ENCODE peak calls at places on chromosomes 5 and 9, in seven cellular contexts. W is A549, H is astrocyte, M is HFF-Myc, Z is adrenal gland, Q is kidney epithelial cell, T is activated B cell treated with CpG ODN at 0.5 μM for 24 hours. Y is an unnamed sample.
A peak's percentile ranks its signal among the peaks of the same experiment; 100 is the strongest.

GRCh38 chr5:55848783-55849182 is 2.4 kb upstream of the IL31RA start:
- DNase-seq in W (no peak), H (no peak), M (no peak), Z (no peak), Q (no peak), T (no peak), Y (no peak)

GRCh38 chr9:106880863-106881262 is 17.9 kb downstream of the ZNF462 start:
- DNase-seq in W (no peak), H (peak; percentile 26), M (no peak), Z (peak; percentile 89), Q (no peak), T (no peak), Y (no peak)

GRCh38 chr5:175657593-175658271 is at the start of gene HRH2:
- DNase-seq in W (peak; percentile 67), H (peak; percentile 8), M (no peak), Z (no peak), Q (no peak), T (no peak), Y (peak; percentile 25)

GRCh38 chr9:3848445-3849114 is 322.8 kb upstream of the RFX3 start:
- DNase-seq in W (peak; percentile 33), H (no peak), M (no peak), Z (no peak), Q (no peak), T (no peak), Y (peak; percentile 11)

GRCh38 chr5:11608530-11608929 is 295.7 kb downstream of the CTNND2 start:
- DNase-seq in W (no peak), H (no peak), M (no peak), Z (no peak), Q (no peak), T (no peak), Y (no peak)

GRCh38 chr9:82273121-82273520 is 284.5 kb downstream of the SPATA31D1 start:
- DNase-seq in W (no peak), H (peak; percentile 62), M (peak; percentile 19), Z (no peak), Q (no peak), T (no peak), Y (no peak)

GRCh38 chr5:138961221-138961620 is 86.1 kb upstream of the LRRTM2 start:
- DNase-seq in W (no peak), H (no peak), M (no peak), Z (no peak), Q (no peak), T (no peak), Y (no peak)

GRCh38 chr5:133387621-133388020 is 224.7 kb downstream of the FSTL4 start:
- DNase-seq in W (no peak), H (no peak), M (no peak), Z (no peak), Q (no peak), T (no peak), Y (no peak)

GRCh38 chr5:14211818-14212799 is 69.0 kb downstream of the TRIO start:
- DNase-seq in W (no peak), H (no peak), M (no peak), Z (no peak), Q (no peak), T (peak; percentile 60), Y (no peak)

GRCh38 chr5:152689275-152689711 is 284.2 kb upstream of the NMUR2 start:
- DNase-seq in W (no peak), H (peak; percentile 6), M (no peak), Z (no peak), Q (peak; percentile 38), T (no peak), Y (no peak)

GRCh38 chr9:137163101-137163661 is 6.7 kb downstream of the LRRC26 start:
- DNase-seq in W (peak; percentile 78), H (no peak), M (no peak), Z (no peak), Q (no peak), T (no peak), Y (no peak)

GRCh38 chr9:34588671-34589370 is 703 bp downstream of the CNTFR start:
- DNase-seq in W (no peak), H (no peak), M (no peak), Z (no peak), Q (no peak), T (no peak), Y (no peak)

GRCh38 chr9:87950765-87951488 is 23.4 kb downstream of the CDK20 start:
- DNase-seq in W (peak; percentile 41), H (no peak), M (no peak), Z (no peak), Q (no peak), T (no peak), Y (no peak)
- TF ChIP-seq CTCF in W (peak; percentile 43), H (peak; percentile 45), M (peak; percentile 35), Z (peak; percentile 54), Q (peak; percentile 43), T (no peak), Y (peak; percentile 71)

DNA sequence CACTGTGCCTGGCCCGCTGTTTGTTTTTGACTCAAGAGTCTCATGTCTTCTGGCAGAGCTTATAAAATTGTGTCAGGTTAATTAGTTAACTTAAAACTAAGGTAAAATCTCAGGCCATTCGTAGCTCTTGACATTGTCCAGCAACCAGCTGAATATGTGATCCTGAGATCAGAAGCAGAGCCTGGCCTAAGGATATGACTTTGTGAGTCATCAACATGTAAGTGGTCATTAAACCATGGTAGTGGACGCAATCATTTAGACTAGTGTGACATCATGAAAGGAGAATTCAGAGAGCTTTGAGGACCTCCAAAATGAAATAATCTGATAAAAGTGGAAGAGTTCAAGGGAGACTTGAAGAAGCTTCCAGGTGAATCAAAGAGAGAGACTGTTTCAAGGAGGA is 23.3 kb downstream of the SPZ1 start:
- DNase-seq in W (no peak), H (no peak), M (no peak), Z (no peak), Q (no peak), T (no peak), Y (no peak)
- TF ChIP-seq CTCF in W (no peak), H (no peak), M (no peak), Z (no peak), Q (no peak), T (no peak), Y (no peak)

DNA sequence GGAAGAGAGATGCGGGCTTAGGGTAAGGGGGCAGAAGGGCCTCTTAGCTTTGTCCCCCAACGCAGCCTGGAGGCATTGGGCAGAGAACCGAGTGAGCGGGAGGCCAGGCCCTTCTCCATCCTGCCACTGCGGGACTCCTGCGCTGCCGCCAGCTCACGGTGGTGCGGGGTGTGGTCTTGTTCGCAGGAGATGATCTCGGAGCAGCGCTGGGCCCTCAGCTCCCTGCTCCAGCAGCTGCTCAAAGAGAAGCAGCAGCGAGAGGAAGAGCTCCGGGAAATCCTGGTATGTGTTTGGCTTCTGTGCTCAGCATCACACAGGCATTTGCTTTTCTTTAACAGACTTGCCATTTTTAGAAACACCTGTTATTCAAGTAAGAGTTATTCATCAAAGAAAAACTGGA is 41.3 kb downstream of the LRSAM1 start:
- DNase-seq in W (no peak), H (no peak), M (no peak), Z (no peak), Q (no peak), T (no peak), Y (no peak)
- TF ChIP-seq CTCF in W (no peak), H (no peak), M (no peak), Z (no peak), Q (no peak), T (no peak), Y (no peak)

GRCh38 chr5:35647128-35647527 is 29.5 kb downstream of the SPEF2 start:
- DNase-seq in W (no peak), H (no peak), M (no peak), Z (no peak), Q (no peak), T (no peak), Y (no peak)

GRCh38 chr5:35656721-35657120 is 39.1 kb downstream of the SPEF2 start:
- DNase-seq in W (no peak), H (peak; percentile 51), M (no peak), Z (no peak), Q (no peak), T (no peak), Y (no peak)

GRCh38 chr5:35647712-35648111 is 30.0 kb downstream of the SPEF2 start:
- DNase-seq in W (no peak), H (no peak), M (no peak), Z (no peak), Q (no peak), T (no peak), Y (no peak)

GRCh38 chr5:35651002-35651756 is 33.5 kb downstream of the SPEF2 start:
- DNase-seq in W (peak; percentile 46), H (peak; percentile 13), M (peak; percentile 16), Z (peak; percentile 23), Q (no peak), T (no peak), Y (no peak)
- TF ChIP-seq CTCF in W (peak; percentile 46), H (peak; percentile 41), M (peak; percentile 58), Z (peak; percentile 48), Q (peak; percentile 49), T (no peak), Y (peak; percentile 58)

GRCh38 chr5:76724871-76725270 is 8.9 kb downstream of the F2R start:
- DNase-seq in W (peak; percentile 44), H (peak; percentile 83), M (no peak), Z (no peak), Q (peak; percentile 72), T (no peak), Y (no peak)
- TF ChIP-seq CTCF in W (no peak), H (no peak), M (no peak), Z (no peak), Q (no peak), T (no peak), Y (no peak)

DNA sequence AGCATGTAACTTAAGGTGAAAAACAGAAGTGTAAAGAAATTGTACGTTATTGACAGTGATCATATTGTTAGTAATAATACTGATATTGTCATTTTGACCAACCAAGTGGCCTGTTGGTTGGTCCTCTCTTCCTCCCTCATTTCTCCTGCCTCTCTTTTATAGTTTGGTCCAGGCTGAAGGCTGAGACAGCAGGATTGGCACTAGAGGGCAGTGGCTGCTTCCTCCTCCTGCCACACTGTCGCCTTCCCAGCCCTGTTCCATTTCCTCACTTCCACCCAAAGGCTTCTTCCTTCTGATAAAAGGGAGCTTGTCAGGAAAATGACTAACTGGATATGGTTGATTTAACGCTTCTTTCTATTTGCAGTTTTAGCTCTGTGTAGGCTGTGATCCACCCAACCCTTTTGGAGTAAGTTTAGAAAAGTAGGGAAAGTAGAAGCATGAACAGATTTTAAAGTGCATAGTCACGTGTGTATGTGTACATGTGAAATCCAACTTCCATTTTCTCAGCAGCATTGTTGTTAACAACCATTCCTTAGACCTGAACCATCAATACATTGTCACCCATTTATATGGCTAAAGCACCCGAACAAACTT is 35.6 kb downstream of the PTCD2 start:
- DNase-seq in W (peak; percentile 50), H (no peak), M (no peak), Z (peak; percentile 22), Q (no peak), T (no peak), Y (no peak)
- TF ChIP-seq CTCF in W (peak; percentile 60), H (peak; percentile 37), M (peak; percentile 48), Z (peak; percentile 42), Q (peak; percentile 55), T (no peak), Y (peak; percentile 40)

GRCh38 chr5:25544652-25545249 is 900.0 kb upstream of the CDH10 start:
- DNase-seq in W (peak; percentile 73), H (no peak), M (no peak), Z (peak; percentile 30), Q (peak; percentile 4), T (no peak), Y (peak; percentile 15)
- TF ChIP-seq CTCF in W (peak; percentile 61), H (peak; percentile 55), M (peak; percentile 40), Z (peak; percentile 47), Q (peak; percentile 76), T (no peak), Y (peak; percentile 76)

Y was measured in progenitor cell of endocrine pancreas.